ENCODE peak calls at places on chromosomes 4 and X, in five cellular contexts. K, J, R, D and Y are unnamed samples.

GRCh38 chr4:62161446-62161845 is 961.3 kb downstream of the ADGRL3 start:
- DNase-seq in K (no peak), J (no peak), R (no peak), D (no peak), Y (no peak)

GRCh38 chrX:13778916-13779315 is 38.0 kb downstream of the GPM6B start:
- DNase-seq in K (no peak), J (no peak), R (peak; percentile 52), D (peak; percentile 76), Y (peak; percentile 3)

GRCh38 chr4:77930876-77931275 is 68.2 kb downstream of the MRPL1 start:
- DNase-seq in K (no peak), J (no peak), R (no peak), D (peak; percentile 33), Y (no peak)

GRCh38 chr4:110628321-110629213 is 5.7 kb upstream of the PITX2 start:
- DNase-seq in K (no peak), J (no peak), R (no peak), D (peak; percentile 78), Y (no peak)

GRCh38 chr4:128427832-128428366 is 140.3 kb upstream of the PGRMC2 start:
- DNase-seq in K (no peak), J (no peak), R (peak; percentile 66), D (peak; percentile 80), Y (peak; percentile 68)

GRCh38 chrX:113274801-113275200 is 434.2 kb upstream of the AMOT start:
- DNase-seq in K (no peak), J (no peak), R (no peak), D (no peak), Y (no peak)

GRCh38 chr4:156408749-156409148 is 455.1 kb upstream of the CTSO start:
- DNase-seq in K (no peak), J (no peak), R (peak; percentile 2), D (no peak), Y (no peak)

GRCh38 chr4:153467154-153467896 is 1.2 kb downstream of the TMEM131L start:
- DNase-seq in K (peak; percentile 71), J (peak; percentile 52), R (no peak), D (peak; percentile 17), Y (no peak)

GRCh38 chr4:20615492-20616136 is 84.6 kb upstream of the PACRGL start:
- DNase-seq in K (no peak), J (no peak), R (no peak), D (peak; percentile 42), Y (no peak)

GRCh38 chr4:152640058-152640921 is 39.5 kb downstream of the TMEM154 start:
- DNase-seq in K (no peak), J (no peak), R (peak; percentile 1), D (no peak), Y (peak; percentile 22)